ENCODE peak calls at places on chromosomes 3 and 15, in eight cellular contexts. One of them, this sample, is unnamed.
A peak's percentile ranks its signal among the peaks of the same experiment; 100 is the strongest.

GRCh38 chr3:9883676-9884554 is 3.9 kb upstream of the CIDEC start:
- DNase-seq in mucosa of descending colon: no peak
- DNase-seq in sigmoid colon: no peak
- DNase-seq in endodermal cell: no peak
- DNase-seq in Panc1: no peak
- DNase-seq in psoas muscle: no peak
- DNase-seq in ovary: no peak
- DNase-seq in cardiac muscle cell: no peak
- DNase-seq in this sample: no peak

GRCh38 chr3:130404401-130404800 is 58.9 kb downstream of the COL6A5 start:
- DNase-seq in mucosa of descending colon: no peak
- DNase-seq in psoas muscle: no peak
- DNase-seq in cardiac muscle cell: no peak
- DNase-seq in ovary: no peak
- DNase-seq in endodermal cell: no peak
- DNase-seq in Panc1: no peak
- DNase-seq in sigmoid colon: no peak
- DNase-seq in this sample: no peak

GRCh38 chr3:151306168-151306810 is 10.3 kb downstream of the GPR87 start:
- DNase-seq in cardiac muscle cell: no peak
- DNase-seq in sigmoid colon: no peak
- DNase-seq in endodermal cell: peak; percentile 60
- DNase-seq in Panc1: no peak
- DNase-seq in psoas muscle: no peak
- DNase-seq in ovary: no peak
- DNase-seq in mucosa of descending colon: no peak
- DNase-seq in this sample: no peak

GRCh38 chr3:77381426-77381825 is 341.5 kb downstream of the ROBO2 start:
- DNase-seq in endodermal cell: no peak
- DNase-seq in mucosa of descending colon: no peak
- DNase-seq in psoas muscle: no peak
- DNase-seq in ovary: no peak
- DNase-seq in cardiac muscle cell: no peak
- DNase-seq in Panc1: no peak
- DNase-seq in sigmoid colon: no peak
- DNase-seq in this sample: no peak

GRCh38 chr3:143600762-143601161 is 247.5 kb downstream of the SLC9A9 start:
- DNase-seq in psoas muscle: no peak
- DNase-seq in ovary: no peak
- DNase-seq in endodermal cell: no peak
- DNase-seq in cardiac muscle cell: no peak
- DNase-seq in Panc1: no peak
- DNase-seq in sigmoid colon: no peak
- DNase-seq in mucosa of descending colon: no peak
- DNase-seq in this sample: no peak

GRCh38 chr3:112132975-112133448 is at the start of gene GCSAM:
- DNase-seq in Panc1: no peak
- DNase-seq in sigmoid colon: peak; percentile 70
- DNase-seq in ovary: no peak
- DNase-seq in mucosa of descending colon: peak; percentile 61
- DNase-seq in psoas muscle: peak; percentile 61
- DNase-seq in endodermal cell: no peak
- DNase-seq in cardiac muscle cell: no peak
- DNase-seq in this sample: no peak

GRCh38 chr15:91257755-91258435 is 157.8 kb downstream of the SV2B start:
- DNase-seq in Panc1: no peak
- DNase-seq in cardiac muscle cell: no peak
- DNase-seq in mucosa of descending colon: no peak
- DNase-seq in endodermal cell: no peak
- DNase-seq in sigmoid colon: no peak
- DNase-seq in psoas muscle: no peak
- DNase-seq in ovary: no peak
- DNase-seq in this sample: no peak

GRCh38 chr3:146640955-146641867 is 36.1 kb upstream of the PLSCR5 start:
- DNase-seq in ovary: no peak
- DNase-seq in Panc1: no peak
- DNase-seq in psoas muscle: no peak
- DNase-seq in endodermal cell: peak; percentile 61
- DNase-seq in cardiac muscle cell: peak; percentile 64
- DNase-seq in sigmoid colon: no peak
- DNase-seq in mucosa of descending colon: no peak
- DNase-seq in this sample: no peak

GRCh38 chr15:55715355-55716076 is 27.4 kb downstream of the PRTG start:
- DNase-seq in endodermal cell: peak; percentile 70
- DNase-seq in sigmoid colon: no peak
- DNase-seq in cardiac muscle cell: peak; percentile 56
- DNase-seq in ovary: no peak
- DNase-seq in Panc1: no peak
- DNase-seq in psoas muscle: no peak
- DNase-seq in mucosa of descending colon: no peak
- DNase-seq in this sample: no peak

GRCh38 chr15:34064443-34064842 is 25.4 kb upstream of the AVEN start:
- DNase-seq in cardiac muscle cell: no peak
- DNase-seq in psoas muscle: no peak
- DNase-seq in ovary: no peak
- DNase-seq in Panc1: no peak
- DNase-seq in sigmoid colon: no peak
- DNase-seq in mucosa of descending colon: no peak
- DNase-seq in endodermal cell: no peak
- DNase-seq in this sample: no peak

GRCh38 chr3:51887620-51888019 is 12.2 kb upstream of the IQCF5 start:
- DNase-seq in ovary: no peak
- DNase-seq in sigmoid colon: no peak
- DNase-seq in endodermal cell: no peak
- DNase-seq in mucosa of descending colon: no peak
- DNase-seq in Panc1: no peak
- DNase-seq in cardiac muscle cell: no peak
- DNase-seq in psoas muscle: no peak
- DNase-seq in this sample: peak; percentile 34

GRCh38 chr3:138396752-138397410 is 37.5 kb upstream of the ESYT3 start:
- DNase-seq in cardiac muscle cell: no peak
- DNase-seq in Panc1: no peak
- DNase-seq in sigmoid colon: no peak
- DNase-seq in mucosa of descending colon: no peak
- DNase-seq in ovary: no peak
- DNase-seq in psoas muscle: no peak
- DNase-seq in endodermal cell: peak; percentile 49
- DNase-seq in this sample: no peak

GRCh38 chr3:138395865-138396751 is 38.3 kb upstream of the ESYT3 start:
- DNase-seq in ovary: no peak
- DNase-seq in psoas muscle: peak; percentile 50
- DNase-seq in cardiac muscle cell: no peak
- DNase-seq in endodermal cell: peak; percentile 45
- DNase-seq in Panc1: no peak
- DNase-seq in sigmoid colon: no peak
- DNase-seq in mucosa of descending colon: no peak
- DNase-seq in this sample: no peak

GRCh38 chr3:138398791-138399575 is 35.4 kb upstream of the ESYT3 start:
- DNase-seq in mucosa of descending colon: no peak
- DNase-seq in sigmoid colon: no peak
- DNase-seq in endodermal cell: peak; percentile 24
- DNase-seq in psoas muscle: peak; percentile 45
- DNase-seq in cardiac muscle cell: no peak
- DNase-seq in Panc1: no peak
- DNase-seq in ovary: peak; percentile 77
- DNase-seq in this sample: no peak

GRCh38 chr3:138399766-138400165 is 34.6 kb upstream of the ESYT3 start:
- DNase-seq in psoas muscle: no peak
- DNase-seq in sigmoid colon: no peak
- DNase-seq in mucosa of descending colon: no peak
- DNase-seq in Panc1: no peak
- DNase-seq in cardiac muscle cell: no peak
- DNase-seq in endodermal cell: peak; percentile 19
- DNase-seq in ovary: no peak
- DNase-seq in this sample: no peak

GRCh38 chr3:138397983-138398382 is 36.4 kb upstream of the ESYT3 start:
- DNase-seq in ovary: no peak
- DNase-seq in psoas muscle: no peak
- DNase-seq in mucosa of descending colon: no peak
- DNase-seq in endodermal cell: peak; percentile 38
- DNase-seq in cardiac muscle cell: no peak
- DNase-seq in Panc1: no peak
- DNase-seq in sigmoid colon: no peak
- DNase-seq in this sample: no peak
- H3K36me3 ChIP-seq in ovary: no peaks in the 10 kb centered on the region
- H3K36me3 ChIP-seq in psoas muscle: no peaks in the 10 kb centered on the region
- H3K36me3 ChIP-seq in mucosa of descending colon: no peaks in the 10 kb centered on the region
- H3K36me3 ChIP-seq in endodermal cell: no peaks in the 10 kb centered on the region
- H3K36me3 ChIP-seq in cardiac muscle cell: peaks cover 22% of the 10 kb centered on the region
- H3K36me3 ChIP-seq in Panc1: no peaks in the 10 kb centered on the region
- H3K36me3 ChIP-seq in sigmoid colon: peaks cover 5% of the 10 kb centered on the region
- H3K36me3 ChIP-seq in this sample: no peaks in the 10 kb centered on the region

GRCh38 chr3:47009225-47010049 is 30.0 kb downstream of the NBEAL2 start:
- DNase-seq in sigmoid colon: peak; percentile 97
- DNase-seq in cardiac muscle cell: peak; percentile 83
- DNase-seq in endodermal cell: peak; percentile 95
- DNase-seq in mucosa of descending colon: peak; percentile 90
- DNase-seq in psoas muscle: peak; percentile 96
- DNase-seq in Panc1: no peak
- DNase-seq in ovary: peak; percentile 95
- DNase-seq in this sample: peak; percentile 64
- H3K4me3 ChIP-seq in sigmoid colon: peak overlapping the region; percentile 59
- H3K4me3 ChIP-seq in cardiac muscle cell: peak overlapping the region; percentile 19
- H3K4me3 ChIP-seq in endodermal cell: no peak overlapping the region
- H3K4me3 ChIP-seq in mucosa of descending colon: no peak overlapping the region
- H3K4me3 ChIP-seq in psoas muscle: peak overlapping the region; percentile 75
- H3K4me3 ChIP-seq in Panc1: no peak overlapping the region
- H3K4me3 ChIP-seq in ovary: peak overlapping the region; percentile 76
- H3K4me3 ChIP-seq in this sample: peak overlapping the region; percentile 52

GRCh38 chr3:39965461-39965860 is 156.1 kb downstream of the MYRIP start:
- DNase-seq in ovary: no peak
- DNase-seq in Panc1: no peak
- DNase-seq in mucosa of descending colon: no peak
- DNase-seq in cardiac muscle cell: no peak
- DNase-seq in sigmoid colon: no peak
- DNase-seq in endodermal cell: no peak
- DNase-seq in psoas muscle: no peak
- DNase-seq in this sample: no peak

GRCh38 chr3:39965997-39966396 is 156.6 kb downstream of the MYRIP start:
- DNase-seq in sigmoid colon: no peak
- DNase-seq in cardiac muscle cell: no peak
- DNase-seq in mucosa of descending colon: no peak
- DNase-seq in Panc1: no peak
- DNase-seq in ovary: no peak
- DNase-seq in endodermal cell: no peak
- DNase-seq in psoas muscle: no peak
- DNase-seq in this sample: no peak

GRCh38 chr3:39972508-39972907 is 163.1 kb downstream of the MYRIP start:
- DNase-seq in psoas muscle: no peak
- DNase-seq in ovary: no peak
- DNase-seq in endodermal cell: no peak
- DNase-seq in sigmoid colon: no peak
- DNase-seq in cardiac muscle cell: no peak
- DNase-seq in Panc1: no peak
- DNase-seq in mucosa of descending colon: no peak
- DNase-seq in this sample: no peak

GRCh38 chr3:39971450-39972081 is 162.2 kb downstream of the MYRIP start:
- DNase-seq in ovary: no peak
- DNase-seq in psoas muscle: no peak
- DNase-seq in sigmoid colon: no peak
- DNase-seq in cardiac muscle cell: no peak
- DNase-seq in endodermal cell: no peak
- DNase-seq in Panc1: no peak
- DNase-seq in mucosa of descending colon: no peak
- DNase-seq in this sample: no peak

DNA sequence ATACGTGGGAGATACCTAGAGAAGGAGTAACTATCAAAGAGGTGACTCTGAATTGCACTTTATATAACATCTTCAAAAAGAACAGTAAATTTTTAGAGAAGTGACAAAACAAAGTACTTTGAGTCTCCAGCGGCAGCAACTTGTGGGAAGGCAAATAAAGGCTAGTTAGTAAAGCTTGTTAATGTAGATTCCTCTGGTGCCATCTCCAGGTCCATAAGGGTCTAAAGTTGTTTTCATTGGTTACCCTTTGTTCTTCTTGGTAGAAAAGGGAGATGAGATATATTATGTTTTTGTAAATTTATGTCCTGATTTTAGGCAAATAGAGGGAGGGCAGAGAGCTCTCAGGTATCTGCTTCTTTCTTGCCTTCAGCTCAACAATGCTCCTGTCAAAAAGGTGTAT is 161.6 kb downstream of the MYRIP start:
- DNase-seq in ovary: no peak
- DNase-seq in Panc1: no peak
- DNase-seq in sigmoid colon: no peak
- DNase-seq in psoas muscle: no peak
- DNase-seq in cardiac muscle cell: no peak
- DNase-seq in mucosa of descending colon: no peak
- DNase-seq in endodermal cell: no peak
- DNase-seq in this sample: no peak
- TF ChIP-seq CTCF in ovary: no peak
- TF ChIP-seq CTCF in Panc1: no peak
- TF ChIP-seq CTCF in sigmoid colon: no peak
- TF ChIP-seq CTCF in psoas muscle: no peak
- TF ChIP-seq CTCF in cardiac muscle cell: no peak
- TF ChIP-seq CTCF in mucosa of descending colon: no peak
- TF ChIP-seq CTCF in endodermal cell: peak; percentile 22
- TF ChIP-seq CTCF in this sample: no peak

GRCh38 chr3:42442640-42443039 is 32.2 kb upstream of the LYZL4 start:
- DNase-seq in ovary: no peak
- DNase-seq in endodermal cell: peak; percentile 78
- DNase-seq in psoas muscle: no peak
- DNase-seq in cardiac muscle cell: no peak
- DNase-seq in sigmoid colon: no peak
- DNase-seq in Panc1: no peak
- DNase-seq in mucosa of descending colon: no peak
- DNase-seq in this sample: no peak
- H3K36me3 ChIP-seq in ovary: no peaks in the 10 kb centered on the region
- H3K36me3 ChIP-seq in endodermal cell: no peaks in the 10 kb centered on the region
- H3K36me3 ChIP-seq in psoas muscle: no peaks in the 10 kb centered on the region
- H3K36me3 ChIP-seq in cardiac muscle cell: no peaks in the 10 kb centered on the region
- H3K36me3 ChIP-seq in sigmoid colon: no peaks in the 10 kb centered on the region
- H3K36me3 ChIP-seq in Panc1: no peaks in the 10 kb centered on the region
- H3K36me3 ChIP-seq in mucosa of descending colon: no peaks in the 10 kb centered on the region
- H3K36me3 ChIP-seq in this sample: no peaks in the 10 kb centered on the region

GRCh38 chr15:85707519-85708338 is 87.0 kb downstream of the KLHL25 start:
- DNase-seq in mucosa of descending colon: no peak
- DNase-seq in psoas muscle: no peak
- DNase-seq in cardiac muscle cell: peak; percentile 76
- DNase-seq in Panc1: no peak
- DNase-seq in endodermal cell: no peak
- DNase-seq in ovary: no peak
- DNase-seq in sigmoid colon: no peak
- DNase-seq in this sample: no peak
- H3K4me3 ChIP-seq in mucosa of descending colon: no peak overlapping the region
- H3K4me3 ChIP-seq in psoas muscle: peak overlapping the region; percentile 51
- H3K4me3 ChIP-seq in cardiac muscle cell: no peak overlapping the region
- H3K4me3 ChIP-seq in Panc1: no peak overlapping the region
- H3K4me3 ChIP-seq in endodermal cell: peak overlapping the region; percentile 42
- H3K4me3 ChIP-seq in ovary: no peak overlapping the region
- H3K4me3 ChIP-seq in sigmoid colon: peak overlapping the region; percentile 8
- H3K4me3 ChIP-seq in this sample: no peak overlapping the region

DNA sequence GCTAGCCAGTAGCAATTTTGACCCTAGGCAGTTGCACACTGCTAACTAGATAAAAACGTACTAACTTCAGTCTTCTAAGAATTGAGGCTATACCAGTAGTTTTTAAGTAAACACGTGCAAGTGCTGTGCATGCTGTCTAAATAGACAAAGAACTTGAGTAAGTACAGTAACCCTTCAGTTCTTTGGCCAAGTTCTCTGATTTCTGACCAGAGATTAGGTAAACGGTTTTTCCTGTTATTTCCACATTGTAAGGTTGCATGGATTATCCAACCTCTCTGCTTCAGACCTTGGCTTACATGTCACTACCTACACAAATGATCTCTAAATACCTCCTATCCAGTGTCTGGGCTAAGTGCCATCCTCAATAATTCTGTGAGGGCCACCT is 892 bp upstream of the XXYLT1 start:
- DNase-seq in mucosa of descending colon: no peak
- DNase-seq in endodermal cell: no peak
- DNase-seq in ovary: no peak
- DNase-seq in psoas muscle: no peak
- DNase-seq in cardiac muscle cell: no peak
- DNase-seq in Panc1: no peak
- DNase-seq in sigmoid colon: no peak
- DNase-seq in this sample: no peak
- TF ChIP-seq CTCF in mucosa of descending colon: no peak
- TF ChIP-seq CTCF in endodermal cell: no peak
- TF ChIP-seq CTCF in ovary: no peak
- TF ChIP-seq CTCF in psoas muscle: no peak
- TF ChIP-seq CTCF in cardiac muscle cell: no peak
- TF ChIP-seq CTCF in Panc1: no peak
- TF ChIP-seq CTCF in sigmoid colon: no peak
- TF ChIP-seq CTCF in this sample: no peak

This sample was measured in kidney epithelial cell.